ENCODE peak calls at places on chromosomes 6 and 20, in four cellular contexts. D is mesothelial cell of epicardium, M is Peyer's patch, U is right lobe of liver. A is an unnamed sample.

GRCh38 chr6:42708096-42708495 is 14.3 kb downstream of the PRPH2 start:
- DNase-seq in D (no peak), U (no peak), M (no peak), A (no peak)

GRCh38 chr6:112663705-112664104 is 316.6 kb downstream of the RFPL4B start:
- DNase-seq in U (no peak), M (no peak), D (no peak), A (no peak)

GRCh38 chr20:33948480-33948879 is 45.2 kb upstream of the RALY start:
- DNase-seq in M (no peak), D (no peak), U (no peak), A (no peak)

GRCh38 chr20:33561981-33562601 is 72.2 kb downstream of the CBFA2T2 start:
- DNase-seq in M (no peak), D (no peak), U (peak; percentile 91), A (no peak)

GRCh38 chr6:96939019-96939805 is 14.7 kb downstream of the KLHL32 start:
- DNase-seq in U (no peak), D (no peak), M (no peak), A (no peak)

GRCh38 chr6:22041797-22042489 is 254.9 kb downstream of the PRL start:
- DNase-seq in M (no peak), U (no peak), D (no peak), A (no peak)

GRCh38 chr6:45590225-45590624 is 212.5 kb upstream of the SUPT3H start:
- DNase-seq in U (no peak), D (no peak), M (no peak), A (no peak)

GRCh38 chr6:83221886-83222479 is 28.8 kb downstream of the RWDD2A start:
- DNase-seq in M (no peak), U (no peak), D (no peak), A (no peak)

GRCh38 chr6:82283771-82284420 is 36.4 kb upstream of the IBTK start:
- DNase-seq in D (no peak), M (no peak), U (no peak), A (no peak)

GRCh38 chr20:23122321-23122720 is 36.2 kb upstream of the CD93 start:
- DNase-seq in D (no peak), U (no peak), M (no peak), A (no peak)

GRCh38 chr6:28606424-28607391 is 81.0 kb downstream of the GPX5 start:
- DNase-seq in U (no peak), D (peak; percentile 30), M (no peak), A (no peak)

GRCh38 chr6:154613137-154613676 is 102.7 kb upstream of the CNKSR3 start:
- DNase-seq in M (no peak), D (no peak), U (no peak), A (no peak)

GRCh38 chr6:28542440-28543293 is 17.0 kb downstream of the GPX5 start:
- DNase-seq in M (no peak), U (peak; percentile 48), D (peak; percentile 55), A (peak; percentile 64)

GRCh38 chr20:40654876-40655275 is 34.2 kb downstream of the MAFB start:
- DNase-seq in M (no peak), U (peak; percentile 82), D (no peak), A (no peak)

GRCh38 chr20:32509639-32510066 is 75.5 kb downstream of the NOL4L start:
- DNase-seq in M (peak; percentile 73), U (no peak), D (no peak), A (no peak)

GRCh38 chr6:162856885-162857284 is 129.1 kb downstream of the PACRG start:
- DNase-seq in U (no peak), M (no peak), D (no peak), A (no peak)

GRCh38 chr6:139483082-139483481 is 108.6 kb upstream of the CITED2 start:
- DNase-seq in D (no peak), U (no peak), M (no peak), A (no peak)

GRCh38 chr20:41172296-41173140 is 35.2 kb downstream of the PLCG1 start:
- DNase-seq in M (no peak), U (no peak), D (no peak), A (no peak)

GRCh38 chr6:19979059-19979458 is 141.9 kb downstream of the ID4 start:
- DNase-seq in U (no peak), M (no peak), D (no peak), A (no peak)

GRCh38 chr6:57256541-57256940 is 34.4 kb upstream of the RAB23 start:
- DNase-seq in D (no peak), U (no peak), M (no peak), A (no peak)

GRCh38 chr6:27866370-27867050 is 45.7 kb downstream of the OR2B2 start:
- DNase-seq in M (no peak), D (no peak), U (no peak), A (no peak)

GRCh38 chr6:158648682-158649131 is 1.1 kb upstream of the SYTL3 start:
- DNase-seq in U (peak; percentile 24), M (peak; percentile 14), D (no peak), A (no peak)

GRCh38 chr6:1044040-1044836 is 267.7 kb upstream of the FOXQ1 start:
- DNase-seq in U (no peak), D (no peak), M (no peak), A (no peak)

GRCh38 chr6:147999001-147999540 is 343.6 kb upstream of the SASH1 start:
- DNase-seq in M (no peak), D (no peak), U (no peak), A (no peak)

GRCh38 chr20:48827880-48828733 is at the start of gene PREX1:
- DNase-seq in U (peak; percentile 74), D (peak; percentile 66), M (peak; percentile 87), A (peak; percentile 60)

GRCh38 chr6:98036344-98036743 is 753.3 kb upstream of the MMS22L start:
- DNase-seq in U (no peak), D (no peak), M (no peak), A (no peak)

GRCh38 chr6:169776379-169776778 is 25.0 kb downstream of the ERMARD start:
- DNase-seq in U (no peak), D (no peak), M (no peak), A (no peak)
- TF ChIP-seq CTCF in U (no peak), D (no peak), M (no peak), A (no peak)

DNA sequence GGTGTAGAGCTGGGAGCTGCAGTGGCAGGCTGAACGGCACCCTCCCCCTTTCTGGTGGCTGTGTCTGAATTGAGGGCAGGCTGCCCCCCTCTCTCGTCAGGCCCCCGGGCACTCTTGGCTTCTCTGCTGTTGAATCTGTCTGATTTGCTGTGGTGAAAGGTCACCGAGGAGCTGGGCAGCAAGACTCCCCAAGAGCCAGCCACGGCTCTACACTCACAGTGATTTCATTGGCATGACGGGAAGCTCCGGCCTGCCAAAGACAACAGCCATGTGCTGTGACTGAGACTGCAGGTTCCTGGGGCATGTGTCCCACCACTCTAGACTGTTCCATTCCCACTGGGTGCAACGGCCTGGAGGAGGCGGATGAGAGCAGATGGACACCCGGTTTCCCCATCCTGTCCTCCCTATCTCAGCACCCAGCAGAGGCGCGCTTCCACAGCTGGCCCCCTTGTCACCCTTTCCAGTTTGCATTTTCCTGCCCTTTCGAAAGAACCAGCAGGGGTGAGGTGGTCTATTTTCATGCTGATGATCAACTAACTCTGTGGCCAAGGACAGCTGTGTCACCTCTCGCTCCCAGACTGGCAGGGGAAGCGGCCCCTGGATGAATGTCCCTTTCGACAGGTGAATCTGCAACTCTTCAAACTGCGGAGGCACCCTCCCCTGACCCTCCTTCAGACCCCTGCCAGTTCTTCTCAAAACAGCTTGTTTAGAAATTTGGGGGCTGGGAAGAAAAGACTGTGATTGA is 2.2 kb downstream of the APCDD1L start:
- DNase-seq in M (no peak), U (no peak), D (no peak), A (no peak)
- TF ChIP-seq CTCF in M (no peak), U (no peak), D (no peak), A (no peak)

DNA sequence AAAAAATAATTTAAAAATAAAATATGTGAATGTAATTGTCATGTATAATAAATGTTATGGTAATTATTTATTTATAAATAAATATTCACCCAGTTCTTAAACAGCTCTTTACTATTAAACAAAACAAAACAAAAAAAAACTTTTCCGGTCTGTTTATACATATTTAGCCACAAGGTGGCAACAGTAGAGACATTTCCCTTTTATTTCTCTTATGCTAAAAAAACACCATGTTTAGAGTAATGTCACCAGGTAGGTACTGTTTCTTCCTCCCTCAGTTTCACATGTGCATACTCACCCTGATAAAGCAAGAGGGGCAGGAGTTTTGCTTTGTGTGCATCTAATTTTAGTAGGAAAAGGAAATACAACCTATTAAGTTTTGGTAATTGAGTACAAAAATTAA is 610.4 kb upstream of the IMPG1 start:
- DNase-seq in U (no peak), M (no peak), D (no peak), A (no peak)
- TF ChIP-seq CTCF in U (peak; percentile 45), M (peak; percentile 48), D (peak; percentile 70), A (peak; percentile 70)

DNA sequence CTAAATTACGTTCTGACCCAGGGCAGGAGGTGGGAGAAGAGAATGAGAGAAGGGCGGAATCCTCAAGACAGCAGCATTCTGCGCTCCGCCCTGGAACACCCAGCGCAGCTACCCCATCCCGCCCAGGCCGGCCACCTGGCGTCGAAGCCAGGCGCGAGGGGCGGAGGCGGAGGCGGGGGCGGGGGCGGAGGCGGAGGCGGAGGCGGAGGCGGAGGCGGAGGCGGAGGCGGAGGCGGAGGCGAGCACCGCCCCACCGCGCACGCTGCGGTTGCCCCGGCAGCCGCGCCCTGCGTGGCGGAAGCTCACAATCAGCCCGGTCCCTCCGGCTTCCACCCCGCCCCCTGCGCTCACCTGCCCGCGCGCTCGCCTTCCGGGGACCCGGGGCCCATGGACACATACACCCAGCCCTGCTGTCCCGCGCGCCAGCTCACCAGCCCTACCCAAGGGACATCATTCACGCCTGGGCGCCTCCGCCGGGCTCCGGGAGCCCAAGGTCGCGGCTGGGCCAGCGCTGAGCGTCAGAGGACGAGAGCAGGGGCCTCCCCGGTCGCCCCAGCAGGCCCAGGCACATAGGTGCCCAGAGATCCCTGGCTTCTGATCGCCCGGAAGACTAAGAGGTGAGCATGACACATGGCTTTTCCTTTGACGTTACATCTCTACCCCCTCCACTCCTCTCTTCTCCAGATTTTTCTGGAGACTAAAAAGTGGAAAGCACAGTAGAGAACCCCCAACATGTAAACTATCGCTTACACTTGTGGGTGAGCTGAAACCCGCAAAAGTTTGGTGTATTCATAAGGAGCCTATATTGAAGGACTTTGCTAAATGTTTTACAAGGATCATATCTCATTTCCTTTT is at the start of gene ANKEF1:
- DNase-seq in U (peak; percentile 92), M (peak; percentile 85), D (peak; percentile 65), A (peak; percentile 79)
- TF ChIP-seq CTCF in U (peak; percentile 9), M (peak; percentile 2), D (no peak), A (no peak)

DNA sequence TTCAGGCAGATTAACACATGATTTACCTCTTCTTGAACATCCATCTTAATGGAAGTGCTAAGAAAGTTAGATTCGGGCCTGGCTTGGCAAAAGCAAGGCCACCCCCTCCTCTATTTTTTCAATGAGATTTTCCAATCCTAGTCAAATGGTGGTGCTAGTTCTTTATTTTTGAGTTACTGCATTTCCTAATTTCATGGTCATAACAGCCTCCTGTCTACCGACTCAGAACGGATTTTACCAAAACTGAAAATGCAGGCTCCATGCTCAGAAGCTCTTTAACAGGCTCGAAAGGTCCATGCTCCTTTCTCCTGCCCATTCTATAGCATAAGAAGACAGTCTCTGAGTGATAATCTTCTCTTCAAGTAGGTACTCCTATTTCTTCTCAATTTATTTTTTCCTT is 117.2 kb upstream of the ESR1 start:
- DNase-seq in U (no peak), D (no peak), M (no peak), A (no peak)
- TF ChIP-seq CTCF in U (no peak), D (no peak), M (no peak), A (no peak)